ENCODE peak calls at places on chromosomes 4 and X, in ten cellular contexts. D is A549, J is heart left ventricle, C is prostate gland, W is NB4, K is Peyer's patch, O is lower leg skin, Y is uterus, L is upper lobe of left lung, P is GM12878. T is an unnamed sample.

GRCh38 chr4:39698424-39699009 is 581 bp downstream of the UBE2K start:
- DNase-seq in D (no peak), J (peak; percentile 68), C (peak; percentile 46), W (peak; percentile 72), K (peak; percentile 50), O (peak; percentile 91), Y (peak; percentile 48), L (peak; percentile 58), P (no peak), T (peak; percentile 81)

GRCh38 chrX:136630881-136631280 is 17.1 kb upstream of the CD40LG start:
- DNase-seq in D (no peak), J (no peak), C (no peak), W (no peak), K (no peak), O (no peak), Y (no peak), L (no peak), P (no peak), T (no peak)

GRCh38 chr4:125938541-125938940 is 623.8 kb downstream of the FAT4 start:
- DNase-seq in D (no peak), J (no peak), C (no peak), W (no peak), K (no peak), O (no peak), Y (no peak), L (no peak), P (no peak), T (no peak)

GRCh38 chr4:104641427-104641826 is 146.7 kb upstream of the CXXC4 start:
- DNase-seq in D (no peak), J (no peak), C (no peak), W (no peak), K (no peak), O (no peak), Y (no peak), L (no peak), P (no peak), T (no peak)

GRCh38 chr4:158209825-158210807 is at the start of gene TMEM144:
- DNase-seq in D (peak; percentile 89), J (peak; percentile 90), C (peak; percentile 88), W (peak; percentile 84), K (peak; percentile 38), O (peak; percentile 98), Y (peak; percentile 89), L (peak; percentile 96), P (no peak), T (peak; percentile 82)

GRCh38 chr4:6443035-6444023 is 29.1 kb downstream of the PPP2R2C start:
- DNase-seq in D (no peak), J (no peak), C (no peak), W (no peak), K (no peak), O (no peak), Y (no peak), L (no peak), P (no peak), T (no peak)

GRCh38 chr4:71232846-71233245 is 106.0 kb upstream of the SLC4A4 start:
- DNase-seq in D (no peak), J (no peak), C (no peak), W (no peak), K (no peak), O (no peak), Y (no peak), L (no peak), P (no peak), T (no peak)

GRCh38 chr4:17719106-17719505 is 62.3 kb downstream of the FAM184B start:
- DNase-seq in D (peak; percentile 3), J (no peak), C (no peak), W (peak; percentile 34), K (no peak), O (peak; percentile 4), Y (no peak), L (no peak), P (no peak), T (no peak)

GRCh38 chr4:41281038-41281634 is 24.4 kb downstream of the UCHL1 start:
- DNase-seq in D (peak; percentile 84), J (peak; percentile 35), C (peak; percentile 72), W (peak; percentile 85), K (no peak), O (no peak), Y (no peak), L (peak; percentile 36), P (peak; percentile 48), T (peak; percentile 80)

GRCh38 chr4:61149278-61149677 is 50.8 kb upstream of the ADGRL3 start:
- DNase-seq in D (no peak), J (no peak), C (no peak), W (peak; percentile 9), K (no peak), O (no peak), Y (no peak), L (no peak), P (no peak), T (no peak)

GRCh38 chr4:180057891-180058643 is 2185.1 kb upstream of the TENM3 start:
- DNase-seq in D (peak; percentile 2), J (no peak), C (no peak), W (peak; percentile 48), K (no peak), O (peak; percentile 74), Y (no peak), L (peak; percentile 20), P (no peak), T (no peak)

GRCh38 chr4:61427099-61427817 is 227.1 kb downstream of the ADGRL3 start:
- DNase-seq in D (no peak), J (no peak), C (no peak), W (no peak), K (no peak), O (no peak), Y (no peak), L (no peak), P (no peak), T (no peak)

GRCh38 chr4:136495076-136495475 is 1037.2 kb downstream of the PCDH18 start:
- DNase-seq in D (no peak), J (no peak), C (no peak), W (no peak), K (no peak), O (no peak), Y (no peak), L (no peak), P (no peak), T (no peak)
- TF ChIP-seq POLR2A in D (no peak), J (no peak), C (no peak), W (no peak), K (no peak), O (no peak), Y (no peak), L (no peak), P (no peak), T (no peak)

GRCh38 chr4:16483540-16483939 is 257.3 kb upstream of the TAPT1 start:
- DNase-seq in D (no peak), J (no peak), C (no peak), W (no peak), K (no peak), O (no peak), Y (no peak), L (no peak), P (no peak), T (no peak)
- TF ChIP-seq POLR2A in D (no peak), J (no peak), C (no peak), W (no peak), K (no peak), O (no peak), Y (no peak), L (no peak), P (no peak), T (no peak)

GRCh38 chrX:10012776-10013175 is 45.6 kb downstream of the CLDN34 start:
- DNase-seq in D (no peak), J (no peak), C (no peak), W (no peak), K (no peak), O (peak; percentile 59), Y (no peak), L (no peak), P (no peak), T (no peak)

GRCh38 chrX:10017866-10018265 is 50.7 kb downstream of the CLDN34 start:
- DNase-seq in D (peak; percentile 72), J (no peak), C (peak; percentile 52), W (peak; percentile 77), K (no peak), O (peak; percentile 2), Y (no peak), L (no peak), P (no peak), T (no peak)

GRCh38 chrX:10016516-10017132 is 49.5 kb downstream of the CLDN34 start:
- DNase-seq in D (no peak), J (no peak), C (peak; percentile 12), W (no peak), K (no peak), O (peak; percentile 34), Y (no peak), L (no peak), P (no peak), T (no peak)

GRCh38 chrX:10014462-10015373 is 47.6 kb downstream of the CLDN34 start:
- DNase-seq in D (peak; percentile 94), J (peak; percentile 91), C (peak; percentile 83), W (peak; percentile 81), K (peak; percentile 74), O (peak; percentile 96), Y (peak; percentile 89), L (peak; percentile 90), P (no peak), T (peak; percentile 86)

DNA sequence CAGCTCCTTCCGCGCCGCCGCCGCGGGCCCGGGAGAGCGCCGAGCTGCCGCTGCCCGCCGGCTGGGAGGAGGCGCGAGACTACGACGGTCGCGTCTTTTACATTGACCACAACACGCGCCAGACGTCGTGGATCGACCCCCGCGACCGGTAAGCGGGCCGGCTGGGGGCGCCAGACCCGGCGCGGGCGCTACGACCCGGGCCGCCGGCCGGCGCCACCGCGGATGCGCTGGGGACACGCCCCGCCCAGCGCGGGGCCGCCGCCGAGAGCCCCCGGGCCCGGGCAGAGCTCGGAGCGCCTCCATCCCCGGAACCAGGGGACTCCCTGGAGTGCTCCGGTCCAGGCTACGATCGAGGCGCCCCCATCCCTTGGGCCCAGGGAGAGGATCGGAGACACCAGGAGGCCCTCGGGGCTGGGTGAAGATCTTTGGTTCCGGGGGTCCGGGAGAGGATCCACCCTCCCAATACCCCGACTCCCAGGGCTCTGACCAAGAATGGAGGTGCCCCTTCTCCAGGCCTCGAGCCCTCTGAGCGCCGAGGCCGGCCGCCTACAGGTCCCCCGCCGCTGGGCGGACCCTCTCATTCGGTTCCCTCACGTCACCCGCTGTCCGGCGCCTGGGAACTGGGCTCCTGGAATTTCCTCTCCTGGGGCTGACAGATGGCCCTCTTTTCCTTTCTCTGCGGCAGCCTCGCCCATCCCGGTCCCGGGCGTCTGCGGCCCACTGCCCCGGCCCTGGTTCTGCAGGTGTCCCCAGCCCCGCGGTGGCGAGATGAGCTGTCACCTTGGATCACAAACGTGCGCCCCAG is 48.8 kb downstream of the CLDN34 start:
- DNase-seq in D (peak; percentile 40), J (peak; percentile 69), C (peak; percentile 8), W (no peak), K (no peak), O (peak; percentile 84), Y (peak; percentile 28), L (no peak), P (no peak), T (peak; percentile 25)
- TF ChIP-seq POLR2A in D (no peak), J (no peak), C (no peak), W (no peak), K (no peak), O (no peak), Y (no peak), L (peak; percentile 32), P (no peak), T (peak; percentile 2)

GRCh38 chrX:150362599-150363481 is at the start of gene MAMLD1:
- DNase-seq in D (peak; percentile 82), J (peak; percentile 73), C (peak; percentile 57), W (peak; percentile 53), K (peak; percentile 58), O (peak; percentile 95), Y (peak; percentile 68), L (peak; percentile 64), P (no peak), T (peak; percentile 79)
- TF ChIP-seq POLR2A in D (peak; percentile 44), J (no peak), C (peak; percentile 50), W (no peak), K (no peak), O (no peak), Y (peak; percentile 71), L (peak; percentile 72), P (no peak), T (peak; percentile 22)

T was measured in erythroblast.